ENCODE peak calls at places on chromosome 6, in seven cellular contexts. P is CD4-positive, alpha-beta T cell; V is D341Med; I is adrenal gland; L is AG09319; Y is A673; U is right atrium auricular region. R is an unnamed sample.

GRCh38 chr6:161393839-161394364 is 120.0 kb upstream of the AGPAT4 start:
- DNase-seq in Y (peak; percentile 86), P (peak; percentile 35), L (no peak), I (peak; percentile 55), U (no peak), V (peak; percentile 64), R (peak; percentile 72)

GRCh38 chr6:148697895-148698440 is 48.9 kb upstream of the UST start:
- DNase-seq in Y (no peak), L (no peak), I (no peak), U (no peak), V (no peak), P (no peak), R (no peak)

GRCh38 chr6:127481628-127482027 is 22.4 kb upstream of the KIAA0408 start:
- DNase-seq in Y (no peak), U (no peak), L (no peak), I (peak; percentile 61), P (no peak), V (no peak), R (no peak)

GRCh38 chr6:147738516-147739187 is 230.2 kb downstream of the SAMD5 start:
- DNase-seq in U (no peak), V (no peak), P (no peak), I (no peak), L (peak; percentile 23), Y (no peak), R (no peak)

GRCh38 chr6:1758076-1758679 is 148.5 kb downstream of the FOXC1 start:
- DNase-seq in L (no peak), I (no peak), Y (no peak), V (no peak), P (no peak), U (no peak), R (no peak)

GRCh38 chr6:148140772-148141557 is 201.7 kb upstream of the SASH1 start:
- DNase-seq in L (no peak), I (no peak), Y (no peak), U (no peak), P (no peak), V (no peak), R (no peak)

GRCh38 chr6:170066679-170067078 is 224.2 kb downstream of the DLL1 start:
- DNase-seq in U (no peak), I (peak; percentile 0), V (no peak), L (no peak), Y (no peak), P (no peak), R (no peak)

GRCh38 chr6:148932208-148932607 is 185.4 kb downstream of the UST start:
- DNase-seq in V (no peak), I (no peak), P (no peak), Y (no peak), U (no peak), L (no peak), R (no peak)

GRCh38 chr6:3088853-3089445 is 20.7 kb downstream of the RIPK1 start:
- DNase-seq in Y (peak; percentile 26), U (no peak), P (no peak), V (no peak), L (no peak), I (no peak), R (no peak)

GRCh38 chr6:52808660-52809059 is 5.0 kb upstream of the GSTA1 start:
- DNase-seq in U (no peak), V (no peak), I (no peak), L (no peak), P (no peak), Y (no peak), R (no peak)

GRCh38 chr6:111080713-111081112 is 6.6 kb upstream of the SLC16A10 start:
- DNase-seq in Y (no peak), I (no peak), P (no peak), U (no peak), L (no peak), V (no peak), R (no peak)

GRCh38 chr6:90610291-90610670 is 23.4 kb upstream of the MAP3K7 start:
- DNase-seq in L (no peak), Y (peak; percentile 34), I (no peak), V (peak; percentile 33), P (no peak), U (no peak), R (no peak)

GRCh38 chr6:111591370-111591900 is 14.2 kb downstream of the TRAF3IP2 start:
- DNase-seq in I (peak; percentile 98), P (no peak), U (peak; percentile 97), V (no peak), Y (peak; percentile 76), L (peak; percentile 99), R (no peak)

GRCh38 chr6:45533394-45533793 is 155.7 kb upstream of the SUPT3H start:
- DNase-seq in I (no peak), Y (no peak), L (no peak), V (no peak), P (no peak), U (no peak), R (no peak)

GRCh38 chr6:137869781-137870180 is 2.7 kb downstream of the TNFAIP3 start:
- DNase-seq in Y (no peak), V (no peak), P (no peak), I (no peak), U (no peak), L (no peak), R (peak; percentile 32)

GRCh38 chr6:178119-178518 is 114.2 kb upstream of the DUSP22 start:
- DNase-seq in U (no peak), L (no peak), Y (no peak), P (no peak), V (no peak), I (no peak), R (no peak)

GRCh38 chr6:3453410-3453809 is 3.4 kb downstream of the SLC22A23 start:
- DNase-seq in L (no peak), V (no peak), U (no peak), Y (no peak), P (no peak), I (no peak), R (no peak)

GRCh38 chr6:32426338-32426737 is 13.3 kb upstream of the HLA-DRA start:
- DNase-seq in L (no peak), Y (no peak), I (no peak), V (no peak), P (no peak), U (no peak), R (no peak)

GRCh38 chr6:28311139-28311823 is 24.7 kb downstream of the ZSCAN31 start:
- DNase-seq in U (no peak), Y (peak; percentile 54), L (no peak), I (no peak), V (no peak), P (no peak), R (no peak)

GRCh38 chr6:51098246-51098645 is 279.6 kb downstream of the TFAP2B start:
- DNase-seq in U (no peak), V (no peak), L (no peak), Y (no peak), P (no peak), I (no peak), R (no peak)

R was measured in CD8-positive, alpha-beta memory T cell.